ENCODE peak calls at places on chromosomes 13 and 19, in seven cellular contexts. One of them, this sample, is unnamed.

GRCh38 chr13:113182046-113182445 is 23.6 kb downstream of the PROZ start:
- DNase-seq in breast epithelium: no peak
- DNase-seq in CD8-positive, alpha-beta T cell: no peak
- DNase-seq in Peyer's patch: no peak
- DNase-seq in endodermal cell: no peak
- DNase-seq in PC-9: no peak
- DNase-seq in WERI-Rb-1: no peak
- DNase-seq in this sample: no peak

GRCh38 chr13:66375756-66376155 is 854.4 kb downstream of the PCDH9 start:
- DNase-seq in breast epithelium: no peak
- DNase-seq in CD8-positive, alpha-beta T cell: no peak
- DNase-seq in Peyer's patch: no peak
- DNase-seq in endodermal cell: no peak
- DNase-seq in PC-9: no peak
- DNase-seq in WERI-Rb-1: no peak
- DNase-seq in this sample: no peak

GRCh38 chr13:111371211-111371610 is 50.8 kb downstream of the TEX29 start:
- DNase-seq in breast epithelium: no peak
- DNase-seq in CD8-positive, alpha-beta T cell: no peak
- DNase-seq in Peyer's patch: no peak
- DNase-seq in endodermal cell: no peak
- DNase-seq in PC-9: no peak
- DNase-seq in WERI-Rb-1: no peak
- DNase-seq in this sample: no peak

GRCh38 chr13:102901056-102901455 is 55.2 kb downstream of the ERCC5 start:
- DNase-seq in breast epithelium: no peak
- DNase-seq in CD8-positive, alpha-beta T cell: no peak
- DNase-seq in Peyer's patch: no peak
- DNase-seq in endodermal cell: no peak
- DNase-seq in PC-9: no peak
- DNase-seq in WERI-Rb-1: no peak
- DNase-seq in this sample: no peak

GRCh38 chr13:97301382-97302095 is 79.4 kb downstream of the MBNL2 start:
- DNase-seq in breast epithelium: no peak
- DNase-seq in CD8-positive, alpha-beta T cell: no peak
- DNase-seq in Peyer's patch: no peak
- DNase-seq in endodermal cell: no peak
- DNase-seq in PC-9: no peak
- DNase-seq in WERI-Rb-1: no peak
- DNase-seq in this sample: no peak

GRCh38 chr19:47762615-47763308 is 15.7 kb upstream of the SELENOW start:
- DNase-seq in breast epithelium: no peak
- DNase-seq in CD8-positive, alpha-beta T cell: no peak
- DNase-seq in Peyer's patch: no peak
- DNase-seq in endodermal cell: peak; percentile 51
- DNase-seq in PC-9: peak; percentile 33
- DNase-seq in WERI-Rb-1: no peak
- DNase-seq in this sample: no peak

GRCh38 chr19:55247621-55248099 is 11.2 kb downstream of the PPP6R1 start:
- DNase-seq in breast epithelium: no peak
- DNase-seq in CD8-positive, alpha-beta T cell: no peak
- DNase-seq in Peyer's patch: peak; percentile 50
- DNase-seq in endodermal cell: no peak
- DNase-seq in PC-9: peak; percentile 93
- DNase-seq in WERI-Rb-1: no peak
- DNase-seq in this sample: no peak

GRCh38 chr13:84844473-84844872 is 954.7 kb downstream of the SLITRK6 start:
- DNase-seq in breast epithelium: no peak
- DNase-seq in CD8-positive, alpha-beta T cell: no peak
- DNase-seq in Peyer's patch: no peak
- DNase-seq in endodermal cell: no peak
- DNase-seq in PC-9: no peak
- DNase-seq in WERI-Rb-1: no peak
- DNase-seq in this sample: peak; percentile 79

GRCh38 chr13:80553041-80553440 is 212.1 kb upstream of the SPRY2 start:
- DNase-seq in breast epithelium: no peak
- DNase-seq in CD8-positive, alpha-beta T cell: no peak
- DNase-seq in Peyer's patch: no peak
- DNase-seq in endodermal cell: no peak
- DNase-seq in PC-9: no peak
- DNase-seq in WERI-Rb-1: no peak
- DNase-seq in this sample: no peak

GRCh38 chr13:80555796-80556195 is 214.9 kb upstream of the SPRY2 start:
- DNase-seq in breast epithelium: no peak
- DNase-seq in CD8-positive, alpha-beta T cell: no peak
- DNase-seq in Peyer's patch: no peak
- DNase-seq in endodermal cell: no peak
- DNase-seq in PC-9: no peak
- DNase-seq in WERI-Rb-1: no peak
- DNase-seq in this sample: no peak

GRCh38 chr13:80550856-80551532 is 210.1 kb upstream of the SPRY2 start:
- DNase-seq in breast epithelium: no peak
- DNase-seq in CD8-positive, alpha-beta T cell: no peak
- DNase-seq in Peyer's patch: no peak
- DNase-seq in endodermal cell: no peak
- DNase-seq in PC-9: no peak
- DNase-seq in WERI-Rb-1: no peak
- DNase-seq in this sample: no peak

GRCh38 chr13:80547885-80548284 is 207.0 kb upstream of the SPRY2 start:
- DNase-seq in breast epithelium: no peak
- DNase-seq in CD8-positive, alpha-beta T cell: no peak
- DNase-seq in Peyer's patch: no peak
- DNase-seq in endodermal cell: no peak
- DNase-seq in PC-9: no peak
- DNase-seq in WERI-Rb-1: no peak
- DNase-seq in this sample: no peak

DNA sequence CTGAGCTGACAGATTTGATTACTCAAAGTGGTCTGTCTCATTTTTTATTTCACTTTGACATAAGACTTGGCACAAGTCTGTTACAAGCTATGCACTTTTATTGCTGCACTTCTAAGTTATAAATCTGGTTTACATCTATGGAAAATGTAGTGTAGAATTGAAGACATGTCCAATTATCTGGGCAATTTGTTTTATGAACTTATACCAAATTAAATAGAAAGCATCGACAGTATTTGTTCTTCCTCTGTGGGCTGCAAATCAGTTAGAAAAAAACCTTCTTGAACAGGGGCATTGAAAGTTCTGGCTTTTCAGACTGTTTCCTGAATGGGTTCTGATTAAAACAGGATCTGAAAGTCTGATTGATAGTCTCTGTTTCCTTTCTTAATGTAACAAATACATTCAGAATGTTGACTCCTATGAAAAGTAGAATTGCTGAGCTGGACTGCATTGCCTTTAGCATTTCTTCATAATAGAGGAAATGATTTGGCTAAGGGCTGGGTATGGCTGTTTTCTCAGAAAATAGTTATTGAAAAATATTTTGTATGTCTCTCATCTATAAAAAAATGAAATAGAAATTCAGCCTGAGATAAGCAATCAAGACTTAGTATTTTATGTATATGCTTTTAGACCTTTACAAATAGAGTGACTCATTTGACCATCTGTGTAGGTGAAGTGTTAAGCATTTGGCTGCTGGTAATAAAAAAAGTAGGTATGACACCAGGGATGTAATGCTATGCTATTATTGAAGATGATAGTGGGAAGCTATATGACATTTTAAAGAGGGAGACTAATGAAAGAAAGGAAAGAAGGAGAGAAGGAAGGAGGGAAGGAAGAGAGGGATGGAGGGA is 210.9 kb upstream of the SPRY2 start:
- DNase-seq in breast epithelium: no peak
- DNase-seq in CD8-positive, alpha-beta T cell: no peak
- DNase-seq in Peyer's patch: no peak
- DNase-seq in endodermal cell: no peak
- DNase-seq in PC-9: peak; percentile 59
- DNase-seq in WERI-Rb-1: no peak
- DNase-seq in this sample: no peak
- H3K27ac ChIP-seq in breast epithelium: peak overlapping the region; percentile 8
- H3K27ac ChIP-seq in CD8-positive, alpha-beta T cell: no peak overlapping the region
- H3K27ac ChIP-seq in Peyer's patch: no peak overlapping the region
- H3K27ac ChIP-seq in endodermal cell: no peak overlapping the region
- H3K27ac ChIP-seq in PC-9: no peak overlapping the region
- H3K27ac ChIP-seq in WERI-Rb-1: no peak overlapping the region
- H3K27ac ChIP-seq in this sample: no peak overlapping the region

GRCh38 chr19:41218249-41218614 is 791 bp upstream of the AXL start:
- DNase-seq in breast epithelium: no peak
- DNase-seq in CD8-positive, alpha-beta T cell: no peak
- DNase-seq in Peyer's patch: no peak
- DNase-seq in endodermal cell: no peak
- DNase-seq in PC-9: no peak
- DNase-seq in WERI-Rb-1: no peak
- DNase-seq in this sample: no peak
- H3K4me3 ChIP-seq in breast epithelium: peak overlapping the region; percentile 67
- H3K4me3 ChIP-seq in CD8-positive, alpha-beta T cell: no peak overlapping the region
- H3K4me3 ChIP-seq in Peyer's patch: no peak overlapping the region
- H3K4me3 ChIP-seq in endodermal cell: peak overlapping the region; percentile 80
- H3K4me3 ChIP-seq in PC-9: no peak overlapping the region
- H3K4me3 ChIP-seq in WERI-Rb-1: no peak overlapping the region
- H3K4me3 ChIP-seq in this sample: no peak overlapping the region

GRCh38 chr19:4983346-4984105 is 14.6 kb downstream of the KDM4B start:
- DNase-seq in breast epithelium: no peak
- DNase-seq in CD8-positive, alpha-beta T cell: no peak
- DNase-seq in Peyer's patch: no peak
- DNase-seq in endodermal cell: no peak
- DNase-seq in PC-9: no peak
- DNase-seq in WERI-Rb-1: no peak
- DNase-seq in this sample: no peak
- H3K27ac ChIP-seq in breast epithelium: peak overlapping the region; percentile 25
- H3K27ac ChIP-seq in CD8-positive, alpha-beta T cell: no peak overlapping the region
- H3K27ac ChIP-seq in Peyer's patch: no peak overlapping the region
- H3K27ac ChIP-seq in endodermal cell: no peak overlapping the region
- H3K27ac ChIP-seq in PC-9: no peak overlapping the region
- H3K27ac ChIP-seq in WERI-Rb-1: no peak overlapping the region
- H3K27ac ChIP-seq in this sample: no peak overlapping the region

DNA sequence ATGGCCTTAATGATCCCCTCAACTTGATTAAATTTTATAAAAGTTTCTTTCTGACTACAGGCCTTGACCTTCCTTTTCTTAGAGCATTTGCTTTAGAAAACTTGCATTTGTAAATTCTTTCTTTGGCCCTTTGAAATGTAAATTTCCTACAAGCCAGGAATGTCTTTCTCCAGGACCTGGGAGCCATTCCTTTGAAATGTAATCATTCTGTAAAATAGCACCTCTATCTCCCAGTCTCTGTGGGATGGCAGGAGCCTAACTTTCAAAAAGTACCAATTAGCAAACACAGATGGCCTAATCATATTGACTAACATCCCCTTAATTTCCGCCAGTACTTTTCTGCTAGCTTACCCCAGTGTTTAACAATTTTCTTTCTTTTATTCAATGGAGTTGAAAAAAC is 1394.2 kb upstream of the ATXN8OS start:
- DNase-seq in breast epithelium: no peak
- DNase-seq in CD8-positive, alpha-beta T cell: no peak
- DNase-seq in Peyer's patch: no peak
- DNase-seq in endodermal cell: peak; percentile 61
- DNase-seq in PC-9: no peak
- DNase-seq in WERI-Rb-1: no peak
- DNase-seq in this sample: no peak
- H3K4me3 ChIP-seq in breast epithelium: no peak overlapping the region
- H3K4me3 ChIP-seq in CD8-positive, alpha-beta T cell: no peak overlapping the region
- H3K4me3 ChIP-seq in Peyer's patch: no peak overlapping the region
- H3K4me3 ChIP-seq in endodermal cell: no peak overlapping the region
- H3K4me3 ChIP-seq in PC-9: no peak overlapping the region
- H3K4me3 ChIP-seq in WERI-Rb-1: no peak overlapping the region
- H3K4me3 ChIP-seq in this sample: no peak overlapping the region

DNA sequence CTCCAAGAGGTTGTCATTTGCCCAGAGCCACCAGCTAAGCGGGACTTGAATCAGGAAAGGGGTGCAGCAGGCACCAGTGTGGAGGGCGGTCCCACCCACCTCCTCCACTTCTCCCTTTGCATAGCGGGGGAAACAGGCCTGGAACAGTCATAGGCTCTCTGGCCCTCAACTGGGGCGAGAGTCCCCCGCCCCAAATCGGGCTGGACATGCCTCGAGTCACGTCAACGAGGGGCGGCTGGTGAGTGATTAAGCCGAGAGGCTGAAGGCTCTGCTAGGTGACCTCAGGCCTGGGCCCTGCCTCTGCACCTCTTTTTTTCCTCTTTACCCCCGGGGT is 398 bp upstream of the ARRDC2 start:
- DNase-seq in breast epithelium: no peak
- DNase-seq in CD8-positive, alpha-beta T cell: peak; percentile 53
- DNase-seq in Peyer's patch: no peak
- DNase-seq in endodermal cell: no peak
- DNase-seq in PC-9: no peak
- DNase-seq in WERI-Rb-1: peak; percentile 24
- DNase-seq in this sample: no peak
- H3K27ac ChIP-seq in breast epithelium: peak overlapping the region; percentile 88
- H3K27ac ChIP-seq in CD8-positive, alpha-beta T cell: peak overlapping the region; percentile 72
- H3K27ac ChIP-seq in Peyer's patch: peak overlapping the region; percentile 64
- H3K27ac ChIP-seq in endodermal cell: no peak overlapping the region
- H3K27ac ChIP-seq in PC-9: no peak overlapping the region
- H3K27ac ChIP-seq in WERI-Rb-1: peak overlapping the region; percentile 17
- H3K27ac ChIP-seq in this sample: no peak overlapping the region

GRCh38 chr19:56670961-56671612 is 470 bp downstream of the ZNF835 start:
- DNase-seq in breast epithelium: no peak
- DNase-seq in CD8-positive, alpha-beta T cell: no peak
- DNase-seq in Peyer's patch: no peak
- DNase-seq in endodermal cell: no peak
- DNase-seq in PC-9: no peak
- DNase-seq in WERI-Rb-1: no peak
- DNase-seq in this sample: no peak
- H3K4me3 ChIP-seq in breast epithelium: peak overlapping the region; percentile 68
- H3K4me3 ChIP-seq in CD8-positive, alpha-beta T cell: peak overlapping the region; percentile 66
- H3K4me3 ChIP-seq in Peyer's patch: peak overlapping the region; percentile 33
- H3K4me3 ChIP-seq in endodermal cell: no peak overlapping the region
- H3K4me3 ChIP-seq in PC-9: no peak overlapping the region
- H3K4me3 ChIP-seq in WERI-Rb-1: peak overlapping the region; percentile 72
- H3K4me3 ChIP-seq in this sample: no peak overlapping the region